ENCODE peak calls at places on chromosomes 11 and 22, in nine cellular contexts. One of them, this sample, is unnamed.

GRCh38 chr11:69815973-69816372 is 3.2 kb downstream of the FGF3 start:
- DNase-seq in tibial nerve: no peak
- DNase-seq in thoracic aorta: no peak
- DNase-seq in A549: no peak
- DNase-seq in fibroblast of lung: no peak
- DNase-seq in Peyer's patch: no peak
- DNase-seq in brain microvascular endothelial cell: no peak
- DNase-seq in lower lobe of right lung: no peak
- DNase-seq in OCI-LY7: no peak
- DNase-seq in this sample: no peak

GRCh38 chr11:33977676-33978075 is 73.9 kb upstream of the CAPRIN1 start:
- DNase-seq in A549: no peak
- DNase-seq in brain microvascular endothelial cell: no peak
- DNase-seq in thoracic aorta: no peak
- DNase-seq in Peyer's patch: no peak
- DNase-seq in lower lobe of right lung: no peak
- DNase-seq in OCI-LY7: no peak
- DNase-seq in tibial nerve: no peak
- DNase-seq in fibroblast of lung: no peak
- DNase-seq in this sample: no peak

GRCh38 chr22:39917776-39918493 is 17.1 kb downstream of the GRAP2 start:
- DNase-seq in brain microvascular endothelial cell: no peak
- DNase-seq in tibial nerve: peak; percentile 53
- DNase-seq in Peyer's patch: no peak
- DNase-seq in lower lobe of right lung: no peak
- DNase-seq in fibroblast of lung: no peak
- DNase-seq in thoracic aorta: no peak
- DNase-seq in OCI-LY7: no peak
- DNase-seq in A549: no peak
- DNase-seq in this sample: no peak

GRCh38 chr22:25362215-25362882 is 142.9 kb downstream of the CRYBB2 start:
- DNase-seq in Peyer's patch: peak; percentile 75
- DNase-seq in fibroblast of lung: peak; percentile 15
- DNase-seq in A549: peak; percentile 21
- DNase-seq in tibial nerve: peak; percentile 83
- DNase-seq in thoracic aorta: peak; percentile 52
- DNase-seq in OCI-LY7: peak; percentile 66
- DNase-seq in brain microvascular endothelial cell: peak; percentile 52
- DNase-seq in lower lobe of right lung: peak; percentile 64
- DNase-seq in this sample: peak; percentile 78

GRCh38 chr11:90288207-90288821 is 65.5 kb upstream of the CHORDC1 start:
- DNase-seq in fibroblast of lung: peak; percentile 16
- DNase-seq in tibial nerve: no peak
- DNase-seq in lower lobe of right lung: no peak
- DNase-seq in Peyer's patch: no peak
- DNase-seq in A549: peak; percentile 40
- DNase-seq in thoracic aorta: no peak
- DNase-seq in OCI-LY7: peak; percentile 18
- DNase-seq in brain microvascular endothelial cell: peak; percentile 0
- DNase-seq in this sample: no peak

GRCh38 chr11:115269193-115269592 is 235.0 kb downstream of the CADM1 start:
- DNase-seq in OCI-LY7: no peak
- DNase-seq in lower lobe of right lung: no peak
- DNase-seq in thoracic aorta: no peak
- DNase-seq in A549: no peak
- DNase-seq in fibroblast of lung: no peak
- DNase-seq in brain microvascular endothelial cell: no peak
- DNase-seq in Peyer's patch: no peak
- DNase-seq in tibial nerve: no peak
- DNase-seq in this sample: no peak

GRCh38 chr11:16297332-16297731 is 59.0 kb downstream of the SOX6 start:
- DNase-seq in OCI-LY7: no peak
- DNase-seq in fibroblast of lung: no peak
- DNase-seq in Peyer's patch: no peak
- DNase-seq in A549: no peak
- DNase-seq in lower lobe of right lung: no peak
- DNase-seq in tibial nerve: no peak
- DNase-seq in brain microvascular endothelial cell: no peak
- DNase-seq in thoracic aorta: no peak
- DNase-seq in this sample: no peak

GRCh38 chr22:39013923-39014722 is at the start of gene APOBEC3C:
- DNase-seq in lower lobe of right lung: peak; percentile 80
- DNase-seq in thoracic aorta: peak; percentile 34
- DNase-seq in A549: peak; percentile 80
- DNase-seq in tibial nerve: peak; percentile 83
- DNase-seq in Peyer's patch: peak; percentile 68
- DNase-seq in fibroblast of lung: peak; percentile 91
- DNase-seq in brain microvascular endothelial cell: peak; percentile 87
- DNase-seq in OCI-LY7: peak; percentile 70
- DNase-seq in this sample: peak; percentile 83

GRCh38 chr22:37525073-37525745 is 6.0 kb upstream of the CARD10 start:
- DNase-seq in tibial nerve: no peak
- DNase-seq in fibroblast of lung: peak; percentile 87
- DNase-seq in lower lobe of right lung: no peak
- DNase-seq in OCI-LY7: no peak
- DNase-seq in A549: peak; percentile 60
- DNase-seq in Peyer's patch: peak; percentile 50
- DNase-seq in thoracic aorta: no peak
- DNase-seq in brain microvascular endothelial cell: peak; percentile 85
- DNase-seq in this sample: no peak

GRCh38 chr22:27885977-27886842 is 32.8 kb downstream of the PITPNB start:
- DNase-seq in A549: peak; percentile 10
- DNase-seq in thoracic aorta: no peak
- DNase-seq in OCI-LY7: peak; percentile 62
- DNase-seq in Peyer's patch: no peak
- DNase-seq in tibial nerve: peak; percentile 57
- DNase-seq in brain microvascular endothelial cell: peak; percentile 48
- DNase-seq in fibroblast of lung: peak; percentile 90
- DNase-seq in lower lobe of right lung: no peak
- DNase-seq in this sample: no peak

GRCh38 chr11:104661481-104661880 is 236.8 kb downstream of the CASP12 start:
- DNase-seq in lower lobe of right lung: no peak
- DNase-seq in brain microvascular endothelial cell: no peak
- DNase-seq in tibial nerve: no peak
- DNase-seq in OCI-LY7: no peak
- DNase-seq in thoracic aorta: no peak
- DNase-seq in A549: no peak
- DNase-seq in fibroblast of lung: no peak
- DNase-seq in Peyer's patch: no peak
- DNase-seq in this sample: no peak

GRCh38 chr22:24097961-24098391 is 83.3 kb upstream of the SUSD2 start:
- DNase-seq in brain microvascular endothelial cell: no peak
- DNase-seq in Peyer's patch: peak; percentile 36
- DNase-seq in tibial nerve: no peak
- DNase-seq in A549: no peak
- DNase-seq in fibroblast of lung: no peak
- DNase-seq in OCI-LY7: no peak
- DNase-seq in lower lobe of right lung: no peak
- DNase-seq in thoracic aorta: no peak
- DNase-seq in this sample: peak; percentile 38

GRCh38 chr11:112507281-112507680 is 246.6 kb upstream of the PLET1 start:
- DNase-seq in lower lobe of right lung: no peak
- DNase-seq in fibroblast of lung: no peak
- DNase-seq in thoracic aorta: no peak
- DNase-seq in tibial nerve: no peak
- DNase-seq in A549: no peak
- DNase-seq in brain microvascular endothelial cell: no peak
- DNase-seq in Peyer's patch: no peak
- DNase-seq in OCI-LY7: no peak
- DNase-seq in this sample: no peak

GRCh38 chr11:1340111-1340510 is 30.7 kb upstream of the TOLLIP start:
- DNase-seq in brain microvascular endothelial cell: no peak
- DNase-seq in A549: no peak
- DNase-seq in tibial nerve: no peak
- DNase-seq in fibroblast of lung: no peak
- DNase-seq in Peyer's patch: no peak
- DNase-seq in OCI-LY7: no peak
- DNase-seq in thoracic aorta: no peak
- DNase-seq in lower lobe of right lung: no peak
- DNase-seq in this sample: no peak

GRCh38 chr11:105274631-105275030 is 135.1 kb upstream of the CARD18 start:
- DNase-seq in A549: no peak
- DNase-seq in lower lobe of right lung: no peak
- DNase-seq in Peyer's patch: no peak
- DNase-seq in thoracic aorta: no peak
- DNase-seq in brain microvascular endothelial cell: no peak
- DNase-seq in tibial nerve: no peak
- DNase-seq in fibroblast of lung: no peak
- DNase-seq in OCI-LY7: no peak
- DNase-seq in this sample: no peak

GRCh38 chr11:57657290-57658022 is at the start of gene CLP1:
- DNase-seq in A549: peak; percentile 99
- DNase-seq in fibroblast of lung: peak; percentile 98
- DNase-seq in Peyer's patch: peak; percentile 100
- DNase-seq in lower lobe of right lung: peak; percentile 99
- DNase-seq in thoracic aorta: peak; percentile 99
- DNase-seq in OCI-LY7: peak; percentile 99
- DNase-seq in brain microvascular endothelial cell: peak; percentile 100
- DNase-seq in tibial nerve: peak; percentile 100
- DNase-seq in this sample: peak; percentile 99

DNA sequence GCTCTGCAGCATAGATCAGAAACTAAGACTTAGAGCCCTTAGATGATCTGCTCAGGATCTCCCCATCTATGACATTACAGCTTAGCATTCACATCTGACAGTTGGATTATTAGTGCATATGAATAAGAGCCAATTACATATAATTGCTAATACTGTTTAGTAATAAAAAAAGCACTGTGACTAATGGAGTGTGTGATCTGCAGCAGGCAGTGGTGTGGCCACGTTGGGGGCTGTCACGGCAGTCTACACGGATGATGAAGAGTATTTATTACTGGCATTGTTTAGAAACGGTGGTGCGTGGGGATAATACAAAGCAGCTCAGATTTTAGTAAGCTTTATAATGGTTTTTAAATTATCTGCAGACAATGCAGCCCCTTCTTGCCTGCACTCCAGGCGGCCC is 93.5 kb upstream of the TIMP3 start:
- DNase-seq in tibial nerve: no peak
- DNase-seq in A549: no peak
- DNase-seq in Peyer's patch: no peak
- DNase-seq in fibroblast of lung: no peak
- DNase-seq in thoracic aorta: no peak
- DNase-seq in OCI-LY7: no peak
- DNase-seq in lower lobe of right lung: no peak
- DNase-seq in brain microvascular endothelial cell: no peak
- DNase-seq in this sample: no peak
- H3K4me3 ChIP-seq in tibial nerve: no peak overlapping the region
- H3K4me3 ChIP-seq in A549: no peak overlapping the region
- H3K4me3 ChIP-seq in Peyer's patch: no peak overlapping the region
- H3K4me3 ChIP-seq in fibroblast of lung: no peak overlapping the region
- H3K4me3 ChIP-seq in thoracic aorta: no peak overlapping the region
- H3K4me3 ChIP-seq in OCI-LY7: no peak overlapping the region
- H3K4me3 ChIP-seq in lower lobe of right lung: no peak overlapping the region
- H3K4me3 ChIP-seq in brain microvascular endothelial cell: no peak overlapping the region
- H3K4me3 ChIP-seq in this sample: no peak overlapping the region

DNA sequence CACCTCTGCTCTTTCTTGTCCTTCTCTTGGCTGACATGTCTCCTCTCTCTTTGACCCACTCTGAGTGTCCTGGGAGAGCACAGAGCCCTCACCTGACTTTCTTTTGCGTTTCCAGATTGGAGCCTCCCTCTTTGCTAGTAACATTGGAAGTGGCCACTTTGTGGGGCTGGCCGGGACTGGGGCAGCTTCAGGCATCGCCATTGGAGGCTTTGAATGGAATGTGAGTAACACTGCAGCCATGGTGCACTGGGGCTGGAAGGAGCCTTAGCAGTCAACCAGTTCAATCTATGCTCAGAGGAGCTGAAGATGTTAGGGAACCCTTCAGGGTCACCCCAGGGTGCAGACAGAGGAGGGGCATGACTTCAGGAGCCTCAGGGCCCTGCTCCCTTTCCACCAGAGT is 23.8 kb downstream of the SLC5A1 start:
- DNase-seq in lower lobe of right lung: no peak
- DNase-seq in A549: no peak
- DNase-seq in Peyer's patch: no peak
- DNase-seq in thoracic aorta: no peak
- DNase-seq in OCI-LY7: no peak
- DNase-seq in brain microvascular endothelial cell: no peak
- DNase-seq in tibial nerve: no peak
- DNase-seq in fibroblast of lung: no peak
- DNase-seq in this sample: no peak
- TF ChIP-seq CTCF in lower lobe of right lung: no peak
- TF ChIP-seq CTCF in A549: no peak
- TF ChIP-seq CTCF in Peyer's patch: no peak
- TF ChIP-seq CTCF in thoracic aorta: no peak
- TF ChIP-seq CTCF in OCI-LY7: no peak
- TF ChIP-seq CTCF in brain microvascular endothelial cell: no peak
- TF ChIP-seq CTCF in tibial nerve: no peak
- TF ChIP-seq CTCF in fibroblast of lung: no peak
- TF ChIP-seq CTCF in this sample: no peak

GRCh38 chr11:67177399-67178281 is 58.6 kb downstream of the KDM2A start:
- DNase-seq in fibroblast of lung: no peak
- DNase-seq in thoracic aorta: no peak
- DNase-seq in OCI-LY7: no peak
- DNase-seq in tibial nerve: no peak
- DNase-seq in Peyer's patch: no peak
- DNase-seq in lower lobe of right lung: no peak
- DNase-seq in brain microvascular endothelial cell: no peak
- DNase-seq in A549: no peak
- DNase-seq in this sample: no peak
- H3K27ac ChIP-seq in fibroblast of lung: no peak overlapping the region
- H3K27ac ChIP-seq in thoracic aorta: no peak overlapping the region
- H3K27ac ChIP-seq in OCI-LY7: no peak overlapping the region
- H3K27ac ChIP-seq in tibial nerve: no peak overlapping the region
- H3K27ac ChIP-seq in Peyer's patch: no peak overlapping the region
- H3K27ac ChIP-seq in lower lobe of right lung: no peak overlapping the region
- H3K27ac ChIP-seq in brain microvascular endothelial cell: no peak overlapping the region
- H3K27ac ChIP-seq in A549: no peak overlapping the region
- H3K27ac ChIP-seq in this sample: no peak overlapping the region

GRCh38 chr11:123186291-123186690 is 8.8 kb downstream of the CLMP start:
- DNase-seq in thoracic aorta: no peak
- DNase-seq in Peyer's patch: no peak
- DNase-seq in brain microvascular endothelial cell: no peak
- DNase-seq in A549: no peak
- DNase-seq in tibial nerve: no peak
- DNase-seq in fibroblast of lung: no peak
- DNase-seq in OCI-LY7: no peak
- DNase-seq in lower lobe of right lung: no peak
- DNase-seq in this sample: no peak

GRCh38 chr11:123187670-123188507 is 7.2 kb downstream of the CLMP start:
- DNase-seq in thoracic aorta: no peak
- DNase-seq in brain microvascular endothelial cell: peak; percentile 11
- DNase-seq in A549: no peak
- DNase-seq in lower lobe of right lung: no peak
- DNase-seq in OCI-LY7: no peak
- DNase-seq in tibial nerve: no peak
- DNase-seq in fibroblast of lung: peak; percentile 71
- DNase-seq in Peyer's patch: no peak
- DNase-seq in this sample: no peak

GRCh38 chr11:123187221-123187620 is 7.8 kb downstream of the CLMP start:
- DNase-seq in Peyer's patch: no peak
- DNase-seq in OCI-LY7: no peak
- DNase-seq in lower lobe of right lung: no peak
- DNase-seq in fibroblast of lung: no peak
- DNase-seq in tibial nerve: no peak
- DNase-seq in brain microvascular endothelial cell: no peak
- DNase-seq in A549: no peak
- DNase-seq in thoracic aorta: no peak
- DNase-seq in this sample: no peak

GRCh38 chr11:123190504-123190903 is 4.5 kb downstream of the CLMP start:
- DNase-seq in lower lobe of right lung: no peak
- DNase-seq in OCI-LY7: no peak
- DNase-seq in brain microvascular endothelial cell: no peak
- DNase-seq in tibial nerve: no peak
- DNase-seq in Peyer's patch: no peak
- DNase-seq in A549: no peak
- DNase-seq in fibroblast of lung: no peak
- DNase-seq in thoracic aorta: no peak
- DNase-seq in this sample: no peak

GRCh38 chr11:123188508-123189165 is 6.4 kb downstream of the CLMP start:
- DNase-seq in brain microvascular endothelial cell: peak; percentile 66
- DNase-seq in fibroblast of lung: peak; percentile 86
- DNase-seq in Peyer's patch: no peak
- DNase-seq in A549: no peak
- DNase-seq in tibial nerve: no peak
- DNase-seq in thoracic aorta: no peak
- DNase-seq in OCI-LY7: no peak
- DNase-seq in lower lobe of right lung: no peak
- DNase-seq in this sample: no peak
- H3K4me3 ChIP-seq in brain microvascular endothelial cell: peak overlapping the region; percentile 43
- H3K4me3 ChIP-seq in fibroblast of lung: peak overlapping the region; percentile 26
- H3K4me3 ChIP-seq in Peyer's patch: no peak overlapping the region
- H3K4me3 ChIP-seq in A549: no peak overlapping the region
- H3K4me3 ChIP-seq in tibial nerve: no peak overlapping the region
- H3K4me3 ChIP-seq in thoracic aorta: peak overlapping the region; percentile 57
- H3K4me3 ChIP-seq in OCI-LY7: no peak overlapping the region
- H3K4me3 ChIP-seq in lower lobe of right lung: no peak overlapping the region
- H3K4me3 ChIP-seq in this sample: no peak overlapping the region

This sample was measured in upper lobe of right lung.